ENCODE peak calls at places on chromosomes 7 and 10, in five cellular contexts. One of them, this sample, is unnamed. For H3K4me1 and H3K27me3, the result is how much of the 10 kb centered on the place peaks cover.

GRCh38 chr7:91169819-91170218 is 94.4 kb upstream of the FZD1 start:
- DNase-seq in trophoblast cell: no peak
- DNase-seq in Karpas-422: no peak
- DNase-seq in fibroblast of lung: peak
- DNase-seq in lower lobe of right lung: no peak
- DNase-seq in this sample: no peak

GRCh38 chr7:123609883-123610239 is 8.2 kb downstream of the ASB15 start:
- DNase-seq in lower lobe of right lung: no peak
- DNase-seq in Karpas-422: no peak
- DNase-seq in trophoblast cell: no peak
- DNase-seq in fibroblast of lung: no peak
- DNase-seq in this sample: no peak

GRCh38 chr7:77727936-77728701 is 31.9 kb downstream of the RSBN1L start:
- DNase-seq in lower lobe of right lung: no peak
- DNase-seq in Karpas-422: no peak
- DNase-seq in trophoblast cell: peak
- DNase-seq in fibroblast of lung: peak
- DNase-seq in this sample: no peak

GRCh38 chr10:43396061-43396927 is 12.7 kb downstream of the HNRNPF start:
- DNase-seq in Karpas-422: peak
- DNase-seq in trophoblast cell: peak
- DNase-seq in lower lobe of right lung: peak
- DNase-seq in fibroblast of lung: peak
- DNase-seq in this sample: peak

GRCh38 chr10:6542999-6543430 is 37.1 kb downstream of the PRKCQ start:
- DNase-seq in lower lobe of right lung: no peak
- DNase-seq in fibroblast of lung: no peak
- DNase-seq in Karpas-422: no peak
- DNase-seq in trophoblast cell: no peak
- DNase-seq in this sample: no peak

GRCh38 chr7:114922151-114922651 is 307 bp downstream of the MDFIC start:
- DNase-seq in Karpas-422: no peak
- DNase-seq in trophoblast cell: peak
- DNase-seq in lower lobe of right lung: peak
- DNase-seq in fibroblast of lung: peak
- DNase-seq in this sample: peak

GRCh38 chr10:28387141-28387540 is 84.3 kb upstream of the MPP7 start:
- DNase-seq in trophoblast cell: no peak
- DNase-seq in Karpas-422: no peak
- DNase-seq in fibroblast of lung: no peak
- DNase-seq in lower lobe of right lung: no peak
- DNase-seq in this sample: no peak

GRCh38 chr10:109886788-109887155 is 36.5 kb downstream of the XPNPEP1 start:
- DNase-seq in fibroblast of lung: no peak
- DNase-seq in Karpas-422: no peak
- DNase-seq in lower lobe of right lung: no peak
- DNase-seq in trophoblast cell: no peak
- DNase-seq in this sample: no peak

GRCh38 chr10:11578802-11579255 is 32.6 kb downstream of the USP6NL start:
- DNase-seq in fibroblast of lung: no peak
- DNase-seq in Karpas-422: no peak
- DNase-seq in trophoblast cell: no peak
- DNase-seq in lower lobe of right lung: no peak
- DNase-seq in this sample: no peak

GRCh38 chr7:84362360-84362759 is 167.8 kb upstream of the SEMA3A start:
- DNase-seq in fibroblast of lung: no peak
- DNase-seq in trophoblast cell: no peak
- DNase-seq in lower lobe of right lung: no peak
- DNase-seq in Karpas-422: no peak
- DNase-seq in this sample: no peak

GRCh38 chr7:131583430-131583829 is 27.0 kb upstream of the PODXL start:
- DNase-seq in trophoblast cell: no peak
- DNase-seq in fibroblast of lung: no peak
- DNase-seq in lower lobe of right lung: no peak
- DNase-seq in Karpas-422: no peak
- DNase-seq in this sample: no peak

GRCh38 chr10:74006269-74006668 is 8.4 kb downstream of the VCL start:
- DNase-seq in trophoblast cell: no peak
- DNase-seq in lower lobe of right lung: no peak
- DNase-seq in Karpas-422: no peak
- DNase-seq in fibroblast of lung: no peak
- DNase-seq in this sample: no peak

GRCh38 chr10:122019414-122019975 is 30.5 kb downstream of the TACC2 start:
- DNase-seq in lower lobe of right lung: peak
- DNase-seq in fibroblast of lung: no peak
- DNase-seq in Karpas-422: no peak
- DNase-seq in trophoblast cell: peak
- DNase-seq in this sample: peak

GRCh38 chr10:126187399-126187798 is 200.9 kb downstream of the ADAM12 start:
- DNase-seq in lower lobe of right lung: no peak
- DNase-seq in fibroblast of lung: no peak
- DNase-seq in trophoblast cell: no peak
- DNase-seq in Karpas-422: no peak
- DNase-seq in this sample: no peak

GRCh38 chr7:116785851-116786250 is 76.5 kb upstream of the CAPZA2 start:
- DNase-seq in Karpas-422: no peak
- DNase-seq in fibroblast of lung: peak
- DNase-seq in trophoblast cell: no peak
- DNase-seq in lower lobe of right lung: no peak
- DNase-seq in this sample: no peak

GRCh38 chr7:99928994-99929729 is at the start of gene GJC3:
- DNase-seq in lower lobe of right lung: peak
- DNase-seq in Karpas-422: peak
- DNase-seq in trophoblast cell: peak
- DNase-seq in fibroblast of lung: peak
- DNase-seq in this sample: peak

GRCh38 chr7:157397751-157398691 is 61.2 kb downstream of the DNAJB6 start:
- DNase-seq in Karpas-422: peak
- DNase-seq in trophoblast cell: peak
- DNase-seq in fibroblast of lung: peak
- DNase-seq in lower lobe of right lung: peak
- DNase-seq in this sample: peak

GRCh38 chr7:103811315-103811714 is 178.1 kb downstream of the RELN start:
- DNase-seq in Karpas-422: no peak
- DNase-seq in lower lobe of right lung: no peak
- DNase-seq in fibroblast of lung: no peak
- DNase-seq in trophoblast cell: no peak
- DNase-seq in this sample: no peak

GRCh38 chr7:117270371-117270770 is 52.5 kb downstream of the WNT2 start:
- DNase-seq in lower lobe of right lung: no peak
- DNase-seq in fibroblast of lung: peak
- DNase-seq in trophoblast cell: no peak
- DNase-seq in Karpas-422: no peak
- DNase-seq in this sample: no peak

GRCh38 chr7:141045126-141045841 is 28.6 kb upstream of the TMEM178B start:
- DNase-seq in trophoblast cell: peak
- DNase-seq in Karpas-422: no peak
- DNase-seq in lower lobe of right lung: no peak
- DNase-seq in fibroblast of lung: peak
- DNase-seq in this sample: no peak

GRCh38 chr7:767941-768729 is 41.1 kb upstream of the PRKAR1B start:
- DNase-seq in trophoblast cell: peak
- DNase-seq in fibroblast of lung: peak
- DNase-seq in Karpas-422: no peak
- DNase-seq in lower lobe of right lung: no peak
- DNase-seq in this sample: peak

GRCh38 chr10:45421231-45422097 is 47.4 kb downstream of the ALOX5 start:
- DNase-seq in Karpas-422: no peak
- DNase-seq in fibroblast of lung: no peak
- DNase-seq in lower lobe of right lung: no peak
- DNase-seq in trophoblast cell: no peak
- DNase-seq in this sample: no peak

GRCh38 chr10:45422207-45422606 is 48.2 kb downstream of the ALOX5 start:
- DNase-seq in lower lobe of right lung: no peak
- DNase-seq in fibroblast of lung: no peak
- DNase-seq in trophoblast cell: no peak
- DNase-seq in Karpas-422: no peak
- DNase-seq in this sample: no peak

GRCh38 chr10:45423976-45424499 is 50.0 kb downstream of the ALOX5 start:
- DNase-seq in lower lobe of right lung: no peak
- DNase-seq in trophoblast cell: no peak
- DNase-seq in fibroblast of lung: no peak
- DNase-seq in Karpas-422: no peak
- DNase-seq in this sample: no peak

GRCh38 chr10:45424668-45425404 is 50.8 kb downstream of the ALOX5 start:
- DNase-seq in lower lobe of right lung: no peak
- DNase-seq in trophoblast cell: no peak
- DNase-seq in fibroblast of lung: no peak
- DNase-seq in Karpas-422: no peak
- DNase-seq in this sample: no peak

GRCh38 chr10:45422862-45423659 is 49.0 kb downstream of the ALOX5 start:
- DNase-seq in Karpas-422: no peak
- DNase-seq in lower lobe of right lung: no peak
- DNase-seq in fibroblast of lung: no peak
- DNase-seq in trophoblast cell: no peak
- DNase-seq in this sample: no peak
- H3K4me1 ChIP-seq in Karpas-422: under half
- H3K4me1 ChIP-seq in lower lobe of right lung: half or more
- H3K4me1 ChIP-seq in fibroblast of lung: under half
- H3K4me1 ChIP-seq in trophoblast cell: under half
- H3K4me1 ChIP-seq in this sample: under half

GRCh38 chr10:49556723-49557122 is 17.8 kb upstream of the ERCC6 start:
- DNase-seq in fibroblast of lung: no peak
- DNase-seq in trophoblast cell: peak
- DNase-seq in Karpas-422: no peak
- DNase-seq in lower lobe of right lung: no peak
- DNase-seq in this sample: no peak
- H3K27me3 ChIP-seq in fibroblast of lung: under half
- H3K27me3 ChIP-seq in trophoblast cell: under half
- H3K27me3 ChIP-seq in Karpas-422: under half
- H3K27me3 ChIP-seq in lower lobe of right lung: under half
- H3K27me3 ChIP-seq in this sample: under half

DNA sequence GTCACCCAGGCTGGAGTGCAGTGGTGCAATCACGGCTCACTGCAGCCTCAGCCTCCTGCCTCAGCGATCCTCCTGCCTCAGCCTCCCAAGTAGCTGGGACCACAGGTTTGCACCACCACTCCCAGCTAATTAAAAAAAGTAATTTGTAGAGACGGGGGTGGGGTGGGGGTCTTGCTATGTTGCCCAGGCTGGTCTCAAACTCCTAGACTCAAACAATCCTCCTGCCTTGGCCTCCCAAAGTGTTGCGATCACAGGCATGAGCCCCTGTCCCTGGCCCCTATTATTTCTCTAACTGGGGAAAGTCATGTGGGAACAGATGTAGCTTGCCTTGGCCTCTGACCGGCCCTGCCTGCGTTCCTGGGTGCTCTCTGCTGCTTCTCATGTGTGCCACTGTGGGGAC is 178.7 kb downstream of the RNF216 start:
- DNase-seq in fibroblast of lung: no peak
- DNase-seq in trophoblast cell: no peak
- DNase-seq in Karpas-422: no peak
- DNase-seq in lower lobe of right lung: no peak
- DNase-seq in this sample: no peak
- H3K27ac ChIP-seq in fibroblast of lung: no peak
- H3K27ac ChIP-seq in trophoblast cell: no peak
- H3K27ac ChIP-seq in Karpas-422: no peak
- H3K27ac ChIP-seq in lower lobe of right lung: no peak
- H3K27ac ChIP-seq in this sample: no peak

GRCh38 chr10:80511984-80512634 is 25.6 kb upstream of the SH2D4B start:
- DNase-seq in trophoblast cell: no peak
- DNase-seq in lower lobe of right lung: no peak
- DNase-seq in Karpas-422: no peak
- DNase-seq in fibroblast of lung: no peak
- DNase-seq in this sample: no peak
- H3K4me1 ChIP-seq in trophoblast cell: under half
- H3K4me1 ChIP-seq in lower lobe of right lung: under half
- H3K4me1 ChIP-seq in Karpas-422: under half
- H3K4me1 ChIP-seq in fibroblast of lung: under half
- H3K4me1 ChIP-seq in this sample: under half

GRCh38 chr7:128880791-128881457 is 18.3 kb downstream of the ATP6V1F start:
- DNase-seq in Karpas-422: no peak
- DNase-seq in lower lobe of right lung: no peak
- DNase-seq in fibroblast of lung: no peak
- DNase-seq in trophoblast cell: no peak
- DNase-seq in this sample: peak
- H3K27me3 ChIP-seq in Karpas-422: under half
- H3K27me3 ChIP-seq in lower lobe of right lung: under half
- H3K27me3 ChIP-seq in fibroblast of lung: under half
- H3K27me3 ChIP-seq in trophoblast cell: under half
- H3K27me3 ChIP-seq in this sample: under half

DNA sequence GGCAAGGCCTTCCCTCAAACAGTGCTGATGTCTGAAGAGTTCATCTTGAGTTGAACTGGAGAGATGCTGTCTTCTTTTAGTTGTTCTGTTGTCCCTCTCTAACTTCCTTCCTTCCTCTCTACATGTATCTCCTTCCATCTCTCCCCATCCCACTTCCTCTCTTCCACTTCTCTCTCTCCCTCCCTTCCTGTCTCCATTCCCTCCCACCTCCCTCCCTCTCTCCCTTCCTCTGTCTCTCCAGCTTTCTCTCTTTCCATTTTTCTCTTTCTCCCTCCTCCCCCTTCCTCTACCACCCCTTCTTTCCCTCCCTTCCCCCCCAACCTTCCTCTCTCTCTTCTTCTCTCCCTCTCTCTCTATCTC is 40.7 kb upstream of the TNS3 start:
- DNase-seq in Karpas-422: no peak
- DNase-seq in trophoblast cell: no peak
- DNase-seq in lower lobe of right lung: no peak
- DNase-seq in fibroblast of lung: no peak
- DNase-seq in this sample: no peak
- H3K27ac ChIP-seq in Karpas-422: peak
- H3K27ac ChIP-seq in trophoblast cell: no peak
- H3K27ac ChIP-seq in lower lobe of right lung: peak
- H3K27ac ChIP-seq in fibroblast of lung: peak
- H3K27ac ChIP-seq in this sample: peak

DNA sequence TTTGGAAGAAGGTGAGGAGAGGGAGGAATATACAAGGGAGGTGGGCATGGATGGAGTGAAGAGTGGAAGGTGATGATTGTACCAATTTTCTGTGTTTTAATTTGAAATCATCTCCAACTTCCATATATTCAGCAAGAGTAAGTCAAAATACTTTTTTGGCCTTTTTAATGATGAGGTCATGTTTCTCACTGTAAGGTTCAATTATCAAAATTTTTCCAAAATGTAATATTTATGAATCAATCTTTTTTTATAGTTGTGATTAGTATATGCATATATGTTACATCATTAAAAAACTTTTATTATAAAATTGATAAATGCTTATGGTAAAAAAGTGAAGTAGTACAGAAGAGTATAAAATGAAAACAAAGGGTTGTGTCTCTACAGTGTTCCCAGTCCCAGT is 40.7 kb downstream of the PRKAR2B start:
- DNase-seq in fibroblast of lung: no peak
- DNase-seq in lower lobe of right lung: no peak
- DNase-seq in trophoblast cell: no peak
- DNase-seq in Karpas-422: no peak
- DNase-seq in this sample: no peak
- H3K4me1 ChIP-seq in fibroblast of lung: under half
- H3K4me1 ChIP-seq in lower lobe of right lung: under half
- H3K4me1 ChIP-seq in trophoblast cell: under half
- H3K4me1 ChIP-seq in Karpas-422: under half
- H3K4me1 ChIP-seq in this sample: under half

DNA sequence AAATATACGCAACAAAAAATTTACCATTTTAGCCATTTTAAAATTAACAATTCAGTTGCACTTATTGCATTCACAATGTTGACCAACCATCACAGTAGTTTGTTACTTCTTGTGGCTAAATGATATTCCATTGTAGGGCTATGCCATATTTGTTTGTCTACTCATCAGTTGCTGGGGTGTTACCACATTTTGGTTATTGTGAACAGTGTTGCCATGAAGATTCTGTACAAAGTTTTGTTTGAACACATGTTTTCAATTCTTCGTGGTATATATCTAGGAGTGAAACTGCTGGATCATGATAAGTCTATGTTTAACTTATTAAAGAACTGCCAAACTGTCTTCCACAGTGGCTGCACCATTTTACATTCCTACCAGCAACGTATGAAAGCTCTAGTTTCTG is 46.3 kb upstream of the ZNF365 start:
- DNase-seq in fibroblast of lung: peak
- DNase-seq in trophoblast cell: peak
- DNase-seq in Karpas-422: no peak
- DNase-seq in lower lobe of right lung: no peak
- DNase-seq in this sample: no peak
- H3K27me3 ChIP-seq in fibroblast of lung: under half
- H3K27me3 ChIP-seq in trophoblast cell: under half
- H3K27me3 ChIP-seq in Karpas-422: under half
- H3K27me3 ChIP-seq in lower lobe of right lung: under half
- H3K27me3 ChIP-seq in this sample: under half

This sample was measured in right cardiac atrium.